ENCODE peak calls at places on chromosomes 1 and 21, in six cellular contexts. F is cardiac fibroblast, O is hepatocyte, J is neural progenitor cell, A is heart right ventricle, G is brain microvascular endothelial cell. L is an unnamed sample.

GRCh38 chr1:211698161-211699026 is 23.0 kb upstream of the NEK2 start:
- DNase-seq in F (peak), O (peak), J (peak), A (peak), G (peak), L (no peak)

GRCh38 chr1:30754684-30755171 is 2.8 kb downstream of the LAPTM5 start:
- DNase-seq in F (no peak), O (no peak), J (no peak), A (no peak), G (no peak), L (no peak)

GRCh38 chr1:26110731-26111529 is 694 bp upstream of the PDIK1L start:
- DNase-seq in F (peak), O (peak), J (peak), A (peak), G (peak), L (no peak)

GRCh38 chr1:89804646-89805237 is 16.1 kb upstream of the LRRC8D start:
- DNase-seq in F (peak), O (peak), J (peak), A (peak), G (peak), L (no peak)

GRCh38 chr1:239349699-239350098 is 36.7 kb upstream of the CHRM3 start:
- DNase-seq in F (no peak), O (no peak), J (no peak), A (no peak), G (no peak), L (no peak)

GRCh38 chr1:64550946-64551345 is 81.0 kb downstream of the CACHD1 start:
- DNase-seq in F (no peak), O (no peak), J (no peak), A (no peak), G (no peak), L (no peak)

GRCh38 chr1:223486366-223486765 is 93.2 kb downstream of the CCDC185 start:
- DNase-seq in F (no peak), O (no peak), J (no peak), A (no peak), G (no peak), L (no peak)

GRCh38 chr1:224223819-224224714 is 41.0 kb downstream of the DEGS1 start:
- DNase-seq in F (peak), O (no peak), J (no peak), A (no peak), G (peak), L (no peak)

GRCh38 chr1:44327679-44328491 is 27.2 kb downstream of the ERI3 start:
- DNase-seq in F (peak), O (peak), J (no peak), A (peak), G (peak), L (peak)

GRCh38 chr1:183069562-183070216 is 46.5 kb downstream of the LAMC1 start:
- DNase-seq in F (no peak), O (no peak), J (no peak), A (no peak), G (no peak), L (no peak)

GRCh38 chr1:156149374-156150106 is 3.8 kb upstream of the SEMA4A start:
- DNase-seq in F (no peak), O (no peak), J (peak), A (no peak), G (no peak), L (no peak)

GRCh38 chr1:205067031-205067430 is 17.2 kb downstream of the TMEM81 start:
- DNase-seq in F (no peak), O (no peak), J (no peak), A (no peak), G (no peak), L (no peak)

GRCh38 chr1:86972262-86972661 is 57.8 kb downstream of the HS2ST1 start:
- DNase-seq in F (no peak), O (no peak), J (no peak), A (no peak), G (no peak), L (no peak)

GRCh38 chr1:58900401-58900800 is 116.6 kb upstream of the JUN start:
- DNase-seq in F (no peak), O (no peak), J (no peak), A (no peak), G (no peak), L (no peak)

GRCh38 chr21:37914211-37914900 is 1.9 kb downstream of the KCNJ6 start:
- DNase-seq in F (peak), O (peak), J (peak), A (no peak), G (peak), L (no peak)

GRCh38 chr1:66022904-66023620 is 230.4 kb downstream of the PDE4B start:
- DNase-seq in F (peak), O (peak), J (peak), A (no peak), G (peak), L (no peak)

GRCh38 chr1:204730826-204731459 is 45.4 kb upstream of the LRRN2 start:
- DNase-seq in F (no peak), O (no peak), J (no peak), A (no peak), G (no peak), L (no peak)

GRCh38 chr1:226350504-226350865 is 41.5 kb upstream of the LIN9 start:
- DNase-seq in F (no peak), O (no peak), J (no peak), A (no peak), G (no peak), L (no peak)

GRCh38 chr21:46559291-46559983 is 45.4 kb downstream of the S100B start:
- DNase-seq in F (no peak), O (no peak), J (no peak), A (no peak), G (no peak), L (no peak)

GRCh38 chr21:40457741-40458140 is 389.2 kb downstream of the DSCAM start:
- DNase-seq in F (no peak), O (no peak), J (no peak), A (no peak), G (no peak), L (no peak)

GRCh38 chr21:41958886-41959563 is 5.2 kb upstream of the C2CD2 start:
- DNase-seq in F (no peak), O (no peak), J (no peak), A (no peak), G (no peak), L (no peak)

GRCh38 chr1:66503841-66504470 is 30.0 kb upstream of the SGIP1 start:
- DNase-seq in F (peak), O (peak), J (peak), A (peak), G (peak), L (no peak)

GRCh38 chr1:78383923-78384322 is 106.9 kb upstream of the PTGFR start:
- DNase-seq in F (peak), O (no peak), J (no peak), A (no peak), G (no peak), L (no peak)

GRCh38 chr21:44065428-44065827 is 41.8 kb upstream of the PWP2 start:
- DNase-seq in F (peak), O (no peak), J (no peak), A (no peak), G (peak), L (no peak)

GRCh38 chr1:192879416-192879815 is 70.6 kb downstream of the RGS2 start:
- DNase-seq in F (peak), O (peak), J (peak), A (peak), G (peak), L (no peak)

GRCh38 chr21:25558123-25558522 is 49.2 kb downstream of the MRPL39 start:
- DNase-seq in F (no peak), O (no peak), J (no peak), A (no peak), G (no peak), L (no peak)

GRCh38 chr1:35568975-35569395 is 4.1 kb upstream of the TFAP2E start:
- DNase-seq in F (peak), O (peak), J (peak), A (peak), G (peak), L (no peak)

GRCh38 chr1:31689394-31689793 is 14.4 kb downstream of the COL16A1 start:
- DNase-seq in F (no peak), O (no peak), J (peak), A (no peak), G (no peak), L (no peak)

GRCh38 chr1:14215151-14215550 is 383.3 kb upstream of the KAZN start:
- DNase-seq in F (no peak), O (no peak), J (no peak), A (no peak), G (no peak), L (no peak)

GRCh38 chr1:232726048-232726779 is 79.0 kb upstream of the MAP10 start:
- DNase-seq in F (peak), O (no peak), J (no peak), A (no peak), G (no peak), L (no peak)

GRCh38 chr1:234608720-234609527 is 1.1 kb downstream of the IRF2BP2 start:
- DNase-seq in F (peak), O (peak), J (peak), A (peak), G (peak), L (no peak)

GRCh38 chr1:29655945-29656866 is 419.9 kb downstream of the PTPRU start:
- DNase-seq in F (no peak), O (no peak), J (peak), A (peak), G (no peak), L (no peak)

GRCh38 chr1:161827786-161828185 is 61.7 kb downstream of the ATF6 start:
- DNase-seq in F (no peak), O (no peak), J (no peak), A (no peak), G (no peak), L (no peak)

GRCh38 chr1:58549231-58549958 is 2.9 kb upstream of the OMA1 start:
- DNase-seq in F (no peak), O (no peak), J (no peak), A (no peak), G (no peak), L (no peak)

GRCh38 chr1:178301141-178301540 is 195.6 kb downstream of the CLEC20A start:
- DNase-seq in F (no peak), O (no peak), J (no peak), A (no peak), G (no peak), L (no peak)

GRCh38 chr1:228109962-228110488 is 926 bp upstream of the MRPL55 start:
- DNase-seq in F (peak), O (peak), J (peak), A (no peak), G (no peak), L (no peak)

GRCh38 chr1:228108055-228108690 is 926 bp downstream of the MRPL55 start:
- DNase-seq in F (no peak), O (no peak), J (no peak), A (no peak), G (no peak), L (no peak)

GRCh38 chr1:228110536-228110935 is 1.4 kb upstream of the MRPL55 start:
- DNase-seq in F (no peak), O (no peak), J (no peak), A (no peak), G (no peak), L (no peak)

GRCh38 chr1:228108742-228109072 is 392 bp downstream of the MRPL55 start:
- DNase-seq in F (no peak), O (no peak), J (no peak), A (no peak), G (no peak), L (no peak)

DNA sequence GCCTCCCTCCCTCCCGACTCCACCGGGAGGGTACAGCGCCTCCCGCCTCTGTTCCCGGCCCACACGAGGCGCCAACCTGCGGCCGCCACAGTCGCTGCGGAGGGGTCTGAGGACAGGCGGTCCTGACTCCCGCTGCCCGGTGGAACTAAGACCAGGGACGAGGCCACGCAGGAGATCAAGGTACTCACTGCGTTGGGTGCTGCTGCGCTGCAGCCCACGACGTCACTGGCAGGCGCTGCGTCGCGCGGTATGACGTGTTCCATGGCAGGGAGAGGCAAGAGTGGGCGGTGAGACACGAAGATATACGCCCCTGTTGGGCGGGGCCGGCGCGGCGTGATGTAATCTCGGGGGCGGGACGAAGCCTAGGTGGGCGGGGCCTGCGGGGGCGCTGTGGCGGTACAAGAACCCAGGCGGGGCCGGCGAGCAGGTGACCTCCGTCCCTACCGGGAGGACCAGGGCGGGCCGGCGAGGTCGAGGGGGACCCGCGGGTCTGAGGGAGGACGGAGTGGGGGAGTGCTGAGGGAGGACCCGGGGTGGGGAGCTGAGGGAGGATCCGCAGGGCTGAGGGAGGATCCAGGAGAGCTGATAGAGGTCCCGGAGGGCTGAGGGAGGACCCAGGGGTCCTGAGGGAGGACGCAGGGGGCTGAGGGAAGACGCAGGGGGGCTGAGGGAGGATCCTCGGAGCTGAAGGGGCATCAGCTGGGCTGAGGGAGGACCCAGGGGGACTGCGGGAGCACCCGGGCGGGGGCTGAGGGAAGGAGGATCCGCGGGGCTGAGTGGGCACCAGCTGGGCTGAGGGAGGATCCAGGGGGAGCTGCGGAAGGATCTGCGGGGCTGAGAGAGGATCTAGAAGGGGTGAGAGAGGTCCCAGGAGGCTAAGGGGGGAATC is at the start of gene MRPL55:
- DNase-seq in F (peak), O (peak), J (peak), A (peak), G (peak), L (no peak)
- TF ChIP-seq CTCF in F (no peak), O (no peak), J (peak), A (no peak), G (no peak), L (peak)

GRCh38 chr1:245045087-245045881 is 109.5 kb upstream of the KIF26B start:
- DNase-seq in F (peak), O (peak), J (peak), A (peak), G (no peak), L (no peak)
- H3K4me3 ChIP-seq in F (no peak), O (no peak), J (no peak), A (peak), G (no peak), L (no peak)

GRCh38 chr21:33063907-33064622 is 5.9 kb upstream of the OLIG1 start:
- DNase-seq in F (no peak), O (no peak), J (peak), A (no peak), G (no peak), L (no peak)
- TF ChIP-seq CTCF in F (no peak), O (no peak), J (no peak), A (no peak), G (no peak), L (no peak)

GRCh38 chr1:56180806-56181205 is 398.6 kb downstream of the PLPP3 start:
- DNase-seq in F (peak), O (no peak), J (no peak), A (no peak), G (no peak), L (no peak)
- H3K4me3 ChIP-seq in F (no peak), O (no peak), J (no peak), A (peak), G (no peak), L (no peak)

DNA sequence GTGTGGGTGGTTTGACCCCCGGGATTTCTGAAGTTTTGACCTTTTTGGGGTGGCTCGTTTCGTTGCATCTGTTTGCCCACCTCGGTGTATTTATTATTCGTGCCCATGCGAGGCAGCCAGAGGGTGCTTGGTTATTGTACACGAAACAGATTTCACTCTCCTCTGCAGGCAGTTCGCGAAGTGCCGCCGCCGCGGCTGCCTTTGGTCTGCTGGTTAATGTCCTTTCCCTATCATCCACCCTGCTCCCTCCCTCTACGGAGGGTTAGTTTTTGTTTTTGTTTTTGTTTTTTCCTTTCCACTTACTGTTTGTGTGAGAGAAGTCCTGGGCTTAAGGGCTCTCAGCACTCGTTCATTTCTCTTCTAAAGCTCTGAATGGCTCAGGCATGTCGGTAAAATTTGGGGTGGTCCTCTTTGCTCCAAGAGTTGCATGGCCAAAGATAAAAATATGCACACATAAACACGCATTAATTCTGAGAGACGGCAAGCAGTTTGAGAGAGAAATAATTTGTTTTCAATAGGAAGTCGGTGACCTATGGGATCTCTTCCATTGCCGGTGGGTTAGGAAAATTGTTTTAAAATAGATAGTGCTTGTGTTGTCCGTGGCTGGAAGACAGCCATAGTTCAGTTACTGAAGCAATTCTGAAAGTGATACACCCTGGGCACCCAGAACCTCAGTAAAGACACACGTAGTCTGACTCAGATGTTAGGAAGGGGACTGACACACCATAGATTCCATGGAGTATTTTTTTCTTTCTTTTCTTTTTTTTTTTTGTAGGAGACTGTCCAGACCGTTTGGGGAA is 1.2 kb downstream of the C1orf21 start:
- DNase-seq in F (peak), O (peak), J (no peak), A (peak), G (peak), L (peak)
- TF ChIP-seq CTCF in F (no peak), O (no peak), J (no peak), A (no peak), G (peak), L (no peak)

GRCh38 chr1:2279882-2280281 is 51.8 kb downstream of the SKI start:
- DNase-seq in F (no peak), O (no peak), J (no peak), A (no peak), G (no peak), L (no peak)

GRCh38 chr1:2279210-2279639 is 51.1 kb downstream of the SKI start:
- DNase-seq in F (peak), O (peak), J (peak), A (peak), G (peak), L (peak)

GRCh38 chr1:2276803-2277580 is 48.9 kb downstream of the SKI start:
- DNase-seq in F (peak), O (no peak), J (no peak), A (no peak), G (peak), L (no peak)

GRCh38 chr1:2277741-2278488 is 49.8 kb downstream of the SKI start:
- DNase-seq in F (no peak), O (no peak), J (no peak), A (no peak), G (no peak), L (no peak)

DNA sequence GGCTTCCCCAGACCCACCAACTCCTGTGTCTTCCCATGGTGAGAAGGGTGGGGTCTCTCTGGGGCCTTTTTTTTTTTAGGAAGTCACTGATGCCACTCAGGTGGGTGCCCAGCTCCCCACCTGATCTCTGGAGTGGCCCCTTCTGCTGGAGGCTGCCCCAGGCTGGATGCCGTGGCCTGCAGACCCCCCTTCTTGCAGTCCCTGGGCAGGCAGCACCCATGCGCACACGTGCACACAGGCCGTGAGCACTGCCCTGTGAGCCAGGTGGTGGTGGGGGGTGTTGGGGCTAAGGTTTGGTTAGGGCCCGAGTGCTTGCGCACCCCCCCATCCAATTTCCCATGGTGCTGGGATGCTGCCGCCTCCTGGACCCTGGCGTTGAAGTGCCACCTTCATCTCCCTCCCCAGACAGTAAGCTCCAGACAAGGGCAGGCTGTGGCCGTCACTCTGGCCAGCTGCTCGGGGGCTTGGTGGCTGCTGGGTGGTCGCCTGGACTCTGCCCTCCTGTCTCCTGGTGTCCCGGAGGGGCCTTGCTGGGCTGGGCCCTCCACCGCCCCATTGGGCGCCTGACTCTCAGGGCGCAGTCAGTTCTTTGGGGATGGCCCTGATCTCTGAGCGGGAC is 50.6 kb downstream of the SKI start:
- DNase-seq in F (no peak), O (no peak), J (no peak), A (no peak), G (no peak), L (no peak)
- H3K4me3 ChIP-seq in F (no peak), O (no peak), J (no peak), A (no peak), G (no peak), L (no peak)

GRCh38 chr1:102896286-102896685 is 212.0 kb downstream of the COL11A1 start:
- DNase-seq in F (no peak), O (no peak), J (no peak), A (no peak), G (no peak), L (no peak)
- TF ChIP-seq CTCF in F (no peak), O (no peak), J (no peak), A (no peak), G (no peak), L (no peak)

GRCh38 chr21:17455451-17455850 is 57.4 kb upstream of the CXADR start:
- DNase-seq in F (no peak), O (no peak), J (no peak), A (no peak), G (no peak), L (no peak)

GRCh38 chr21:17451364-17451869 is 61.4 kb upstream of the CXADR start:
- DNase-seq in F (peak), O (no peak), J (no peak), A (no peak), G (peak), L (no peak)

GRCh38 chr21:17458279-17458678 is 54.6 kb upstream of the CXADR start:
- DNase-seq in F (no peak), O (no peak), J (no peak), A (no peak), G (no peak), L (no peak)

GRCh38 chr21:17455028-17455353 is 57.9 kb upstream of the CXADR start:
- DNase-seq in F (no peak), O (no peak), J (no peak), A (no peak), G (no peak), L (no peak)

GRCh38 chr21:17454315-17455027 is 58.4 kb upstream of the CXADR start:
- DNase-seq in F (peak), O (peak), J (peak), A (no peak), G (peak), L (peak)
- H3K4me3 ChIP-seq in F (no peak), O (no peak), J (peak), A (no peak), G (peak), L (no peak)

L was measured in AG04449.